ENCODE peak calls at places on chromosomes 3 and 15, in eight cellular contexts. E is heart right ventricle; W is AG04450; B is CD4-positive, alpha-beta T cell; C is skeletal muscle cell; A is hypothalamus; S is thoracic aorta; T is prostate gland. N is an unnamed sample.

GRCh38 chr3:49674491-49674983 is 386 bp downstream of the APEH start:
- DNase-seq in E (no peak), W (no peak), B (no peak), C (no peak), A (no peak), S (no peak), T (peak), N (no peak)

GRCh38 chr15:60070838-60071493 is 66.9 kb downstream of the FOXB1 start:
- DNase-seq in E (no peak), W (peak), B (no peak), C (peak), A (no peak), S (no peak), T (no peak), N (no peak)

GRCh38 chr15:84883433-84883832 is 1.0 kb upstream of the SLC28A1 start:
- DNase-seq in E (no peak), W (no peak), B (no peak), C (no peak), A (no peak), S (no peak), T (no peak), N (no peak)

GRCh38 chr3:104546301-104546700 is 820.4 kb upstream of the ALCAM start:
- DNase-seq in E (no peak), W (no peak), B (no peak), C (no peak), A (no peak), S (no peak), T (no peak), N (no peak)

GRCh38 chr3:188431040-188431439 is 277.1 kb downstream of the LPP start:
- DNase-seq in E (no peak), W (no peak), B (no peak), C (no peak), A (no peak), S (no peak), T (no peak), N (no peak)

GRCh38 chr3:127652246-127652995 is 20.3 kb upstream of the ABTB1 start:
- DNase-seq in E (no peak), W (no peak), B (no peak), C (no peak), A (no peak), S (no peak), T (no peak), N (peak)

GRCh38 chr3:21718161-21718765 is 32.7 kb downstream of the ZNF385D start:
- DNase-seq in E (no peak), W (peak), B (no peak), C (peak), A (no peak), S (peak), T (no peak), N (no peak)

GRCh38 chr15:45162771-45163507 is 24.8 kb downstream of the SHF start:
- DNase-seq in E (peak), W (peak), B (peak), C (peak), A (peak), S (peak), T (peak), N (peak)

GRCh38 chr3:169661567-169662214 is 1.8 kb downstream of the MECOM start:
- DNase-seq in E (peak), W (no peak), B (no peak), C (no peak), A (no peak), S (no peak), T (no peak), N (no peak)

GRCh38 chr15:75662823-75663519 is 15.3 kb downstream of the SNX33 start:
- DNase-seq in E (no peak), W (no peak), B (no peak), C (no peak), A (no peak), S (no peak), T (no peak), N (no peak)

GRCh38 chr3:157119369-157119951 is 40.5 kb downstream of the CCNL1 start:
- DNase-seq in E (no peak), W (no peak), B (no peak), C (no peak), A (no peak), S (no peak), T (no peak), N (no peak)

GRCh38 chr3:150870406-150870805 is 34.8 kb downstream of the MINDY4B start:
- DNase-seq in E (no peak), W (no peak), B (no peak), C (peak), A (no peak), S (no peak), T (no peak), N (no peak)

GRCh38 chr3:151584603-151585002 is 123.7 kb upstream of the IGSF10 start:
- DNase-seq in E (no peak), W (no peak), B (no peak), C (no peak), A (no peak), S (no peak), T (no peak), N (no peak)

GRCh38 chr3:191424871-191425270 is 36.1 kb upstream of the PYDC2 start:
- DNase-seq in E (no peak), W (no peak), B (no peak), C (no peak), A (no peak), S (no peak), T (no peak), N (no peak)

GRCh38 chr15:90879730-90880366 is 4.5 kb upstream of the FES start:
- DNase-seq in E (no peak), W (no peak), B (no peak), C (no peak), A (no peak), S (no peak), T (no peak), N (no peak)

GRCh38 chr15:72222433-72222832 is 8.6 kb downstream of the PKM start:
- DNase-seq in E (peak), W (no peak), B (no peak), C (no peak), A (no peak), S (peak), T (peak), N (no peak)

GRCh38 chr3:105866656-105867653 is 1.9 kb downstream of the CBLB start:
- DNase-seq in E (no peak), W (no peak), B (no peak), C (no peak), A (no peak), S (no peak), T (no peak), N (peak)

GRCh38 chr15:94266000-94266399 is 34.6 kb downstream of the MCTP2 start:
- DNase-seq in E (no peak), W (no peak), B (no peak), C (no peak), A (no peak), S (no peak), T (no peak), N (no peak)

GRCh38 chr3:49058011-49058410 is 28.8 kb upstream of the IMPDH2 start:
- DNase-seq in E (no peak), W (no peak), B (no peak), C (no peak), A (no peak), S (no peak), T (no peak), N (no peak)

GRCh38 chr3:79937567-79937966 is 169.8 kb upstream of the ROBO1 start:
- DNase-seq in E (no peak), W (no peak), B (no peak), C (no peak), A (no peak), S (no peak), T (no peak), N (no peak)

GRCh38 chr3:172216843-172217404 is 177.5 kb downstream of the FNDC3B start:
- DNase-seq in E (no peak), W (no peak), B (no peak), C (no peak), A (no peak), S (no peak), T (no peak), N (no peak)

GRCh38 chr15:74378853-74379252 is 11.4 kb upstream of the CYP11A1 start:
- DNase-seq in E (no peak), W (no peak), B (no peak), C (no peak), A (no peak), S (no peak), T (no peak), N (no peak)

GRCh38 chr15:87429754-87430153 is 826.8 kb downstream of the NTRK3 start:
- DNase-seq in E (no peak), W (no peak), B (no peak), C (no peak), A (no peak), S (no peak), T (no peak), N (no peak)

GRCh38 chr3:176155012-176155411 is 1042.3 kb downstream of the TBL1XR1 start:
- DNase-seq in E (no peak), W (no peak), B (no peak), C (no peak), A (no peak), S (no peak), T (no peak), N (no peak)

GRCh38 chr3:196207833-196208607 is 3.2 kb downstream of the ZDHHC19 start:
- DNase-seq in E (no peak), W (no peak), B (peak), C (no peak), A (no peak), S (no peak), T (no peak), N (peak)

GRCh38 chr3:160665784-160666526 is 11.0 kb upstream of the ARL14 start:
- DNase-seq in E (no peak), W (peak), B (no peak), C (peak), A (no peak), S (no peak), T (no peak), N (no peak)

GRCh38 chr15:87756072-87756471 is 500.5 kb downstream of the NTRK3 start:
- DNase-seq in E (no peak), W (no peak), B (no peak), C (no peak), A (no peak), S (no peak), T (no peak), N (no peak)

GRCh38 chr3:167166012-167166411 is 214.1 kb downstream of the ZBBX start:
- DNase-seq in E (no peak), W (no peak), B (no peak), C (no peak), A (no peak), S (no peak), T (no peak), N (no peak)

GRCh38 chr15:23686466-23687142 is 501 bp downstream of the NDN start:
- DNase-seq in E (peak), W (no peak), B (no peak), C (no peak), A (no peak), S (no peak), T (no peak), N (no peak)

GRCh38 chr3:28972921-28973320 is 307.9 kb upstream of the RBMS3 start:
- DNase-seq in E (no peak), W (no peak), B (no peak), C (no peak), A (no peak), S (no peak), T (no peak), N (no peak)

GRCh38 chr3:138114988-138115971 is at the start of gene DZIP1L:
- DNase-seq in E (peak), W (peak), B (no peak), C (no peak), A (no peak), S (no peak), T (peak), N (peak)

GRCh38 chr15:70061086-70061370 is 36.7 kb downstream of the TLE3 start:
- DNase-seq in E (no peak), W (no peak), B (no peak), C (no peak), A (no peak), S (no peak), T (no peak), N (no peak)